ENCODE peak calls at places on chromosomes 4 and X, in nine cellular contexts. V is GM13977, Y is dorsolateral prefrontal cortex, U is choroid plexus epithelial cell, C is CD14-positive monocyte, Z is endothelial cell, L is astrocyte, K is WTC11, M is upper lobe of left lung. P is an unnamed sample.

GRCh38 chr4:176654565-176655216 is 138.0 kb downstream of the VEGFC start:
- DNase-seq in C (no peak), M (no peak), L (peak; percentile 15), K (no peak), U (peak; percentile 20), Y (no peak), V (no peak), Z (no peak), P (no peak)

GRCh38 chr4:165606465-165607205 is 227.8 kb downstream of the CPE start:
- DNase-seq in Z (no peak), V (no peak), L (no peak), Y (no peak), K (no peak), M (no peak), U (no peak), C (no peak), P (no peak)

GRCh38 chr4:111136438-111136837 is 513.6 kb upstream of the PITX2 start:
- DNase-seq in Y (no peak), C (no peak), M (no peak), V (no peak), U (peak; percentile 20), Z (no peak), L (peak; percentile 30), K (no peak), P (no peak)

GRCh38 chrX:107440187-107440586 is 9.3 kb upstream of the FRMPD3 start:
- DNase-seq in Z (no peak), M (no peak), L (no peak), U (no peak), Y (no peak), K (no peak), C (no peak), V (no peak), P (no peak)

GRCh38 chr4:30904161-30904560 is 184.0 kb downstream of the PCDH7 start:
- DNase-seq in V (no peak), M (no peak), C (no peak), Y (no peak), U (no peak), Z (no peak), K (no peak), L (no peak), P (no peak)

GRCh38 chr4:153185453-153185852 is 18.8 kb upstream of the TRIM2 start:
- DNase-seq in Y (no peak), U (no peak), K (no peak), Z (no peak), C (no peak), M (no peak), L (no peak), V (no peak), P (no peak)

GRCh38 chr4:173218411-173219125 is 50.0 kb downstream of the GALNT7 start:
- DNase-seq in C (no peak), U (peak; percentile 95), Y (no peak), K (no peak), L (peak; percentile 85), Z (no peak), M (no peak), V (no peak), P (no peak)

GRCh38 chr4:113540859-113541258 is 220.7 kb downstream of the CAMK2D start:
- DNase-seq in U (peak; percentile 29), L (peak; percentile 35), C (no peak), Z (no peak), K (no peak), V (no peak), M (no peak), Y (no peak), P (no peak)

GRCh38 chr4:147289181-147289580 is 191.7 kb upstream of the EDNRA start:
- DNase-seq in Z (no peak), V (no peak), L (no peak), Y (no peak), K (no peak), U (peak; percentile 47), M (no peak), C (no peak), P (no peak)

GRCh38 chr4:157572291-157572690 is 351.8 kb downstream of the GRIA2 start:
- DNase-seq in Y (no peak), V (no peak), Z (no peak), M (no peak), L (no peak), C (no peak), U (no peak), K (no peak), P (no peak)

GRCh38 chr4:404006-404405 is 66.4 kb downstream of the ZNF141 start:
- DNase-seq in Z (no peak), K (no peak), M (peak; percentile 70), Y (no peak), U (no peak), V (no peak), C (no peak), L (no peak), P (no peak)

GRCh38 chr4:60155088-60155487 is 1045.0 kb upstream of the ADGRL3 start:
- DNase-seq in L (no peak), U (no peak), V (no peak), M (no peak), Z (no peak), C (no peak), K (no peak), Y (no peak), P (no peak)

GRCh38 chr4:7542781-7543180 is 108.1 kb upstream of the PSAPL1 start:
- DNase-seq in K (no peak), U (no peak), L (no peak), M (no peak), Z (no peak), V (no peak), Y (no peak), C (no peak), P (no peak)

GRCh38 chr4:178415925-178416324 is 973.7 kb upstream of the AGA start:
- DNase-seq in M (peak; percentile 63), L (no peak), Z (no peak), Y (no peak), C (no peak), K (no peak), U (no peak), V (no peak), P (no peak)

GRCh38 chr4:122602277-122603142 is 18.4 kb downstream of the IL21 start:
- DNase-seq in Y (no peak), Z (no peak), K (no peak), V (peak; percentile 28), L (no peak), C (no peak), U (peak; percentile 74), M (no peak), P (peak; percentile 29)

GRCh38 chr4:108743021-108743420 is 19.8 kb downstream of the ETNPPL start:
- DNase-seq in C (no peak), M (no peak), K (no peak), Z (no peak), L (no peak), U (no peak), V (no peak), Y (peak; percentile 37), P (no peak)
- TF ChIP-seq CTCF in C (no peak), M (no peak), K (no peak), Z (no peak), L (no peak), U (peak; percentile 13), V (no peak), Y (peak; percentile 11), P (peak; percentile 14)

GRCh38 chrX:42466706-42467105 is 311.3 kb downstream of the PPP1R2C start:
- DNase-seq in K (no peak), Y (no peak), V (no peak), Z (no peak), C (no peak), L (no peak), M (no peak), U (no peak), P (no peak)
- TF ChIP-seq CTCF in K (no peak), Y (no peak), V (no peak), Z (no peak), C (no peak), L (no peak), M (no peak), U (no peak), P (no peak)

GRCh38 chr4:105196523-105197145 is 50.0 kb downstream of the TET2 start:
- DNase-seq in Z (no peak), M (no peak), V (no peak), L (no peak), U (peak; percentile 41), K (no peak), Y (no peak), C (no peak), P (no peak)
- TF ChIP-seq CTCF in Z (no peak), M (peak; percentile 32), V (peak; percentile 4), L (peak; percentile 21), U (peak; percentile 48), K (no peak), Y (no peak), C (peak; percentile 50), P (peak; percentile 42)

GRCh38 chr4:151946718-151947117 is 185.9 kb upstream of the GATB start:
- DNase-seq in Z (no peak), Y (no peak), M (no peak), C (no peak), K (no peak), L (no peak), V (no peak), U (no peak), P (no peak)

GRCh38 chr4:151940926-151941617 is 180.3 kb upstream of the GATB start:
- DNase-seq in V (no peak), C (no peak), Z (no peak), K (no peak), L (no peak), Y (no peak), M (no peak), U (no peak), P (no peak)

GRCh38 chr4:151940290-151940689 is 179.5 kb upstream of the GATB start:
- DNase-seq in M (no peak), L (no peak), V (no peak), Z (no peak), C (no peak), Y (no peak), U (no peak), K (no peak), P (no peak)

GRCh38 chr4:151939670-151940069 is 178.9 kb upstream of the GATB start:
- DNase-seq in K (no peak), V (no peak), C (no peak), Y (no peak), U (no peak), L (no peak), M (no peak), Z (no peak), P (no peak)

GRCh38 chr4:151942971-151943370 is 182.2 kb upstream of the GATB start:
- DNase-seq in K (no peak), L (no peak), Y (no peak), U (no peak), M (no peak), C (no peak), V (no peak), Z (no peak), P (peak; percentile 22)
- TF ChIP-seq CTCF in K (no peak), L (no peak), Y (no peak), U (no peak), M (no peak), C (no peak), V (no peak), Z (no peak), P (no peak)